ENCODE peak calls at places on chromosome 12, in six cellular contexts. M, H, A, V, F and O are unnamed samples.
A peak's percentile ranks its signal among the peaks of the same experiment; 100 is the strongest.

GRCh38 chr12:46491548-46491947 is 119.0 kb upstream of the SLC38A2 start:
- DNase-seq in M (no peak), F (no peak), H (no peak), V (no peak), A (no peak), O (no peak)

GRCh38 chr12:3061129-3061857 is 15.9 kb upstream of the TSPAN9 start:
- DNase-seq in F (no peak), H (no peak), A (no peak), M (no peak), V (no peak), O (no peak)

GRCh38 chr12:71476513-71476912 is 36.9 kb downstream of the LGR5 start:
- DNase-seq in F (no peak), A (no peak), V (no peak), M (no peak), H (no peak), O (no peak)

GRCh38 chr12:29463198-29463597 is 34.3 kb downstream of the OVCH1 start:
- DNase-seq in F (no peak), A (no peak), H (no peak), M (no peak), V (no peak), O (no peak)

GRCh38 chr12:116048886-116049285 is 228.6 kb downstream of the MED13L start:
- DNase-seq in F (no peak), A (no peak), V (no peak), H (no peak), M (no peak), O (no peak)

GRCh38 chr12:91892081-91892855 is 253.4 kb downstream of the BTG1 start:
- DNase-seq in F (no peak), M (no peak), H (no peak), A (no peak), V (no peak), O (no peak)

GRCh38 chr12:113427882-113428281 is 5.7 kb downstream of the SDSL start:
- DNase-seq in M (no peak), A (no peak), F (no peak), H (no peak), V (no peak), O (no peak)

GRCh38 chr12:6724409-6724797 is 557 bp downstream of the COPS7A start:
- DNase-seq in F (no peak), V (no peak), H (no peak), M (no peak), A (peak; percentile 20), O (peak; percentile 46)

GRCh38 chr12:40515041-40515825 is 177.0 kb upstream of the CNTN1 start:
- DNase-seq in H (no peak), M (no peak), V (no peak), A (no peak), F (no peak), O (no peak)

GRCh38 chr12:111274820-111275219 is 94.1 kb downstream of the PHETA1 start:
- DNase-seq in M (peak; percentile 15), V (peak; percentile 42), H (no peak), F (no peak), A (no peak), O (no peak)

GRCh38 chr12:92029902-92030586 is 115.6 kb downstream of the BTG1 start:
- DNase-seq in H (no peak), M (no peak), V (no peak), A (no peak), F (no peak), O (no peak)

GRCh38 chr12:1912580-1913376 is 5.7 kb downstream of the CACNA2D4 start:
- DNase-seq in H (no peak), A (no peak), V (peak; percentile 2), M (no peak), F (no peak), O (no peak)

GRCh38 chr12:44459569-44459968 is 416.5 kb downstream of the NELL2 start:
- DNase-seq in F (no peak), A (no peak), M (no peak), H (no peak), V (no peak), O (no peak)

GRCh38 chr12:41073633-41074576 is 114.2 kb upstream of the PDZRN4 start:
- DNase-seq in F (no peak), V (no peak), M (no peak), H (no peak), A (no peak), O (no peak)

GRCh38 chr12:42023733-42024494 is 120.8 kb downstream of the GXYLT1 start:
- DNase-seq in V (peak; percentile 68), F (peak; percentile 21), M (peak; percentile 44), A (peak; percentile 56), H (peak; percentile 92), O (peak; percentile 70)

GRCh38 chr12:27709932-27710591 is 570 bp upstream of the MRPS35 start:
- DNase-seq in M (no peak), F (peak; percentile 9), H (peak; percentile 47), A (peak; percentile 66), V (peak; percentile 12), O (no peak)

GRCh38 chr12:110278137-110278536 is 2.9 kb upstream of the ATP2A2 start:
- DNase-seq in M (no peak), H (no peak), F (no peak), V (no peak), A (no peak), O (no peak)

GRCh38 chr12:43921666-43922337 is 85.9 kb downstream of the TMEM117 start:
- DNase-seq in M (no peak), H (no peak), F (no peak), V (no peak), A (no peak), O (no peak)

GRCh38 chr12:67091204-67091603 is 178.0 kb upstream of the CAND1 start:
- DNase-seq in V (no peak), F (no peak), M (no peak), H (no peak), A (no peak), O (no peak)

GRCh38 chr12:40219760-40220159 is 5.0 kb upstream of the LRRK2 start:
- DNase-seq in H (no peak), M (no peak), F (no peak), A (no peak), V (no peak), O (no peak)

GRCh38 chr12:92538970-92539749 is 163.6 kb upstream of the PLEKHG7 start:
- DNase-seq in V (peak; percentile 19), A (no peak), M (peak; percentile 47), H (no peak), F (peak; percentile 93), O (no peak)

GRCh38 chr12:92469837-92470236 is 233.0 kb upstream of the PLEKHG7 start:
- DNase-seq in M (no peak), A (peak; percentile 1), V (no peak), H (no peak), F (no peak), O (no peak)

GRCh38 chr12:32517966-32518365 is 118.6 kb downstream of the FGD4 start:
- DNase-seq in H (no peak), M (no peak), A (no peak), F (no peak), V (no peak), O (no peak)

GRCh38 chr12:118436002-118436724 is 59.8 kb downstream of the SUDS3 start:
- DNase-seq in H (peak; percentile 57), M (peak; percentile 12), A (no peak), F (no peak), V (peak; percentile 32), O (peak; percentile 30)

GRCh38 chr12:111775205-111776193 is 8.8 kb downstream of the ALDH2 start:
- DNase-seq in H (no peak), M (no peak), F (peak; percentile 70), A (peak; percentile 80), V (peak; percentile 77), O (no peak)

GRCh38 chr12:127560041-127560478 is 706.9 kb upstream of the TMEM132C start:
- DNase-seq in H (no peak), V (no peak), M (no peak), F (no peak), A (no peak), O (no peak)

GRCh38 chr12:56978397-56979138 is 21.2 kb upstream of the RDH16 start:
- DNase-seq in M (no peak), V (no peak), F (no peak), A (no peak), H (no peak), O (no peak)

GRCh38 chr12:7797698-7798398 is 8.6 kb downstream of the NANOG start:
- DNase-seq in F (no peak), M (no peak), V (no peak), A (no peak), H (no peak), O (no peak)

GRCh38 chr12:93315907-93316622 is 61.7 kb upstream of the NUDT4 start:
- DNase-seq in A (no peak), V (peak; percentile 82), H (no peak), M (no peak), F (no peak), O (no peak)

GRCh38 chr12:70045036-70045435 is 198.2 kb upstream of the CNOT2 start:
- DNase-seq in F (no peak), M (no peak), A (no peak), H (no peak), V (no peak), O (no peak)
- TF ChIP-seq ZNF274 in F (no peak), M (no peak), A (no peak), H (no peak), V (no peak), O (no peak)

GRCh38 chr12:105978686-105979085 is 160.1 kb downstream of the NUAK1 start:
- DNase-seq in M (no peak), F (no peak), V (no peak), H (no peak), A (no peak), O (no peak)

GRCh38 chr12:105980048-105980447 is 158.7 kb downstream of the NUAK1 start:
- DNase-seq in F (no peak), V (no peak), H (no peak), A (no peak), M (no peak), O (no peak)

GRCh38 chr12:105978276-105978675 is 160.5 kb downstream of the NUAK1 start:
- DNase-seq in H (no peak), V (no peak), A (no peak), F (no peak), M (no peak), O (no peak)

GRCh38 chr12:105982022-105982421 is 156.7 kb downstream of the NUAK1 start:
- DNase-seq in H (no peak), M (no peak), A (no peak), V (no peak), F (no peak), O (no peak)

GRCh38 chr12:105980533-105980932 is 158.2 kb downstream of the NUAK1 start:
- DNase-seq in A (no peak), M (no peak), V (no peak), F (no peak), H (peak; percentile 41), O (no peak)
- TF ChIP-seq ZNF274 in A (no peak), M (no peak), V (no peak), F (no peak), H (no peak), O (no peak)

GRCh38 chr12:54879579-54879978 is 25.3 kb downstream of the MUCL1 start:
- DNase-seq in V (no peak), F (no peak), H (no peak), M (no peak), A (no peak), O (no peak)

GRCh38 chr12:54879132-54879531 is 24.8 kb downstream of the MUCL1 start:
- DNase-seq in H (no peak), A (no peak), F (no peak), V (no peak), M (no peak), O (no peak)

GRCh38 chr12:54882074-54882473 is 27.8 kb downstream of the MUCL1 start:
- DNase-seq in F (no peak), V (no peak), A (no peak), H (no peak), M (no peak), O (no peak)
- TF ChIP-seq ZNF274 in F (no peak), V (no peak), A (no peak), H (no peak), M (no peak), O (no peak)

GRCh38 chr12:24940157-24940556 is 8.7 kb downstream of the BCAT1 start:
- DNase-seq in M (no peak), A (no peak), V (no peak), F (no peak), H (no peak), O (no peak)
- TF ChIP-seq ZNF274 in M (no peak), A (no peak), V (no peak), F (no peak), H (no peak), O (no peak)